ENCODE peak calls at places on chromosome 2, in five cellular contexts. One of them, this sample, is unnamed.

GRCh38 chr2:10079931-10080535 is at the start of gene CYS1:
- DNase-seq in uterus: peak
- DNase-seq in Karpas-422: no peak
- DNase-seq in CD4-positive, CD25-positive, alpha-beta regulatory T cell: no peak
- DNase-seq in sigmoid colon: no peak
- DNase-seq in this sample: peak

GRCh38 chr2:241672243-241673188 is 14.1 kb downstream of the DTYMK start:
- DNase-seq in uterus: no peak
- DNase-seq in CD4-positive, CD25-positive, alpha-beta regulatory T cell: no peak
- DNase-seq in Karpas-422: no peak
- DNase-seq in sigmoid colon: no peak
- DNase-seq in this sample: no peak

GRCh38 chr2:10187661-10188060 is 65.1 kb downstream of the RRM2 start:
- DNase-seq in uterus: no peak
- DNase-seq in Karpas-422: no peak
- DNase-seq in sigmoid colon: no peak
- DNase-seq in CD4-positive, CD25-positive, alpha-beta regulatory T cell: no peak
- DNase-seq in this sample: no peak

GRCh38 chr2:41737888-41738287 is 309.9 kb upstream of the PKDCC start:
- DNase-seq in sigmoid colon: no peak
- DNase-seq in CD4-positive, CD25-positive, alpha-beta regulatory T cell: no peak
- DNase-seq in Karpas-422: no peak
- DNase-seq in uterus: no peak
- DNase-seq in this sample: no peak

GRCh38 chr2:99818842-99819241 is 323.5 kb downstream of the AFF3 start:
- DNase-seq in uterus: no peak
- DNase-seq in Karpas-422: peak
- DNase-seq in CD4-positive, CD25-positive, alpha-beta regulatory T cell: no peak
- DNase-seq in sigmoid colon: no peak
- DNase-seq in this sample: peak

GRCh38 chr2:226977775-226978190 is 141.9 kb downstream of the RHBDD1 start:
- DNase-seq in Karpas-422: no peak
- DNase-seq in sigmoid colon: no peak
- DNase-seq in uterus: no peak
- DNase-seq in CD4-positive, CD25-positive, alpha-beta regulatory T cell: no peak
- DNase-seq in this sample: no peak

GRCh38 chr2:187338679-187339121 is 109.4 kb downstream of the CALCRL start:
- DNase-seq in uterus: peak
- DNase-seq in Karpas-422: no peak
- DNase-seq in sigmoid colon: no peak
- DNase-seq in CD4-positive, CD25-positive, alpha-beta regulatory T cell: no peak
- DNase-seq in this sample: no peak

GRCh38 chr2:3280197-3280596 is 97.4 kb downstream of the EIPR1 start:
- DNase-seq in uterus: no peak
- DNase-seq in sigmoid colon: peak
- DNase-seq in Karpas-422: no peak
- DNase-seq in CD4-positive, CD25-positive, alpha-beta regulatory T cell: no peak
- DNase-seq in this sample: no peak

GRCh38 chr2:151973901-151974199 is 125.0 kb downstream of the CACNB4 start:
- DNase-seq in CD4-positive, CD25-positive, alpha-beta regulatory T cell: no peak
- DNase-seq in uterus: peak
- DNase-seq in sigmoid colon: no peak
- DNase-seq in Karpas-422: no peak
- DNase-seq in this sample: no peak

GRCh38 chr2:70992945-70993688 is 1.6 kb downstream of the TEX261 start:
- DNase-seq in uterus: peak
- DNase-seq in sigmoid colon: peak
- DNase-seq in Karpas-422: peak
- DNase-seq in CD4-positive, CD25-positive, alpha-beta regulatory T cell: no peak
- DNase-seq in this sample: no peak
- H3K4me3 ChIP-seq in uterus: no peak
- H3K4me3 ChIP-seq in sigmoid colon: peak
- H3K4me3 ChIP-seq in Karpas-422: peak
- H3K4me3 ChIP-seq in CD4-positive, CD25-positive, alpha-beta regulatory T cell: peak
- H3K4me3 ChIP-seq in this sample: peak

DNA sequence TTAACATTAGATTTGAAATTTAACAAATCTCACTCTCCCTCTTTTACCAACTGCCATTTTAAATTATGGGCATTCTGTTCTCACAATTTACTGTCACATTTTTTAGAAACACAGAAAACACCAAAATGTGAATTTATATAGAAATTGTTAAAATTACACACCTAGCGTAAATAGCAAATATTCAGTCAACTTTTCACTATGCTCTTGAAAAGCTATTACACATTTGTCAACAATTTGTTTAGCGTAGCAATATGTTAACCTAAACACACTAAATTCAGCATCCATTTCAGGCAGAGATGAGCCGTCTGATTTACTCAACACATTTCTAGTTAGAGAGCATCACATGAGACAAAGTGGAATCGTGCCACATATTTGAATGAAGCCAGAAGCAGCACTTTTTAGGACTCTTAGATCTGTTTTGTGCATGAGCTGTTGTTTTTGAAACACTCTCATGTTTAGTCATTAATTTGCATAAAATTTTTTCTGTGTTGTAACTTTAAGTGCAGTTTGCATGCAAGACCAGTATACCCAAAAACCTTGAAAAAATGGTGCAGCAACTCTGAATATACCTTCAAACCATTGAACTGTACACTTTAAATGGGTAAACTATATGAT is 8.2 kb downstream of the TTC32 start:
- DNase-seq in CD4-positive, CD25-positive, alpha-beta regulatory T cell: no peak
- DNase-seq in Karpas-422: no peak
- DNase-seq in uterus: no peak
- DNase-seq in sigmoid colon: no peak
- DNase-seq in this sample: no peak
- H3K4me3 ChIP-seq in CD4-positive, CD25-positive, alpha-beta regulatory T cell: no peak
- H3K4me3 ChIP-seq in Karpas-422: no peak
- H3K4me3 ChIP-seq in uterus: no peak
- H3K4me3 ChIP-seq in sigmoid colon: no peak
- H3K4me3 ChIP-seq in this sample: no peak

DNA sequence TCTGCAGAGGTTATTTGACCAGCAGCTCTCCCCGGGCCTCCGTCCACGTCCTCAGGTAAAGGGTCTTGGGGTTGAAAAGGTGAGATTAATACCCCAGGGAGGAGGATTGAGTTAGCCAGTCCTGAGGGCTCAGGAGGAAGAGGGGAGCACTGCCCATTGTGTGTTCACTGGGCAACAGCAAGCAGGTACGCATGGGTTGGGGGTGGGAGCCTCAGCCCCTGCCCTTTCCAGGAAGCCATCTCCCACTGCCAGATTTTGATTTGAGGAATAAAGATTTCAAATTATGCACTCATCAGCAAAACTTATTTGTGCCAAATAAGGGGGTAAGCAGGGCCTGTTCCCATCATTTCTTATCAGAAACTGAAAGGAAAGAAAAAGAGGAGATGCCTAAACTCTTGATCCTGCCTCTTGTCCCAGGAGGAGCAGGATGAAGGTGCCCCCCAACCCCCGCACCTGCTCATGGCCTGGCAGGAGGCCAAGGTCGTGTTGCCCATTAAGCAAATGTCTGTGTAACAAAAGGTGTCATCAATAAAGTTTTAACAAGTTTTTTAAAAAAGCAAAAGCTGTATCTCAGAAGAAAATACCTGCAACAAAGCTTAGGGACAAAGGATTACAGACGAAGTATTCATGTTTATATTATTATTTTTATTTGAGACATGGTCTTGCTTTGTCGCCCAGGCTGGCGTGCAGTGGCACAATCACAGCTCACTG is 79.9 kb downstream of the INPP5D start:
- DNase-seq in CD4-positive, CD25-positive, alpha-beta regulatory T cell: no peak
- DNase-seq in sigmoid colon: no peak
- DNase-seq in Karpas-422: no peak
- DNase-seq in uterus: no peak
- DNase-seq in this sample: no peak
- H3K4me3 ChIP-seq in CD4-positive, CD25-positive, alpha-beta regulatory T cell: no peak
- H3K4me3 ChIP-seq in sigmoid colon: no peak
- H3K4me3 ChIP-seq in Karpas-422: no peak
- H3K4me3 ChIP-seq in uterus: no peak
- H3K4me3 ChIP-seq in this sample: no peak

GRCh38 chr2:207810200-207810788 is 40.6 kb upstream of the FZD5 start:
- DNase-seq in uterus: no peak
- DNase-seq in sigmoid colon: no peak
- DNase-seq in Karpas-422: no peak
- DNase-seq in CD4-positive, CD25-positive, alpha-beta regulatory T cell: no peak
- DNase-seq in this sample: no peak
- H3K4me3 ChIP-seq in uterus: no peak
- H3K4me3 ChIP-seq in sigmoid colon: no peak
- H3K4me3 ChIP-seq in Karpas-422: no peak
- H3K4me3 ChIP-seq in CD4-positive, CD25-positive, alpha-beta regulatory T cell: no peak
- H3K4me3 ChIP-seq in this sample: no peak

DNA sequence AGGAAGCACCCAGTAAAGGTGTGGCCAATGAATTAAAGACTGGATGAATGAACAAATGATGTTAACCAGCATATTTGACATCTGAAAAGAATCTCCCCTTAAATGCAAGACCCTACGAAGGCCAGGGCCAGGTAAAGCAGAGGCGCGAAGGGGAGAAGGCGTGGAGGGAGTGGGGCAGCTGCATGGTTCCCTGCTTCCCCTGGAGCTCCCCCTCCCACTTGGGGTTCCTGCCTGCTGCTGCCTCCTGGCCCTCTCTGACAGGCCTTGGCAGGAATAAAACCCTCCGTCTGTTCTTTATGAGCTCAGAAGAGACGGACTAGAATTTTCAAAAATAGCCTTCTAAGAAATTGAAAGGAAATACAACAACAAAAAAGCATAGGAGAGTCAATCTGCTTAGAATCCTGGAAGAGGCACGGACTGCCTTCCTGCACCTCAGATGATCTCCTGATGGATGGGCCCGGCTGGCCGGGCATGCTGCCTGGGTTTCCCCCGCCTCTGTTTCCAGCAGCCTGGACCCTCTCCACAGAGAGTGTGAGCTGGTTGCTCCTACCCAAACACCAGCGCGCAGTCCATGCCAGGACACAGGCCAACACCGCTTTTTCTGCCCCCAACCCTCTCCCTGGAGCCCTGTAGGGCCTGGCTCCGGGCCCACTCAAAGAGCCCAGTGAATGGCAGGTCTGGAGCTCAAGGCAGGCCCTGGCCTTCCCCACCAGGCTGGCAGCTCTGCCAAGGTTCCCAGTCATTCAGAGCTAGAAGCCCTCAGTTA is 24.0 kb downstream of the CFAP65 start:
- DNase-seq in sigmoid colon: peak
- DNase-seq in Karpas-422: no peak
- DNase-seq in uterus: no peak
- DNase-seq in CD4-positive, CD25-positive, alpha-beta regulatory T cell: no peak
- DNase-seq in this sample: no peak
- H3K4me3 ChIP-seq in sigmoid colon: no peak
- H3K4me3 ChIP-seq in Karpas-422: no peak
- H3K4me3 ChIP-seq in uterus: no peak
- H3K4me3 ChIP-seq in CD4-positive, CD25-positive, alpha-beta regulatory T cell: no peak
- H3K4me3 ChIP-seq in this sample: no peak

DNA sequence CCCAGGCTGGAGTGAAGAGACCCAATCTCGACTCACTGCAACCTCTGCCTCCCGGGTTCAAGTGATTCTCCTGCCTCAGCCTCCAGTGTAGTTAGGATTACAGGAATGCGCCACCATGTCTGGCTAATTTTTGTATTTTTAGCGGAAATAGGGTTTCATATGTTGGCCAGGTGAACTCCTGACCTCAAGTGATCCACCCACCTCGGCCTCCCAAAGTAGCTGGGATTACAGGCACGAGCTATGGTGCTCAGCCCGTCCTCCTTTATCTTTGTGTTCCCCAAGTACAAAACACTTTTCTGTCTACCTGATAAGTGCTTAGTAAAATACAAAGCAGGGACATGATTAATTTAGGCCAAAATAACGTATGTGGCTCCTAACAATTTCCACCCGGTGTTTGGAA is 91.2 kb upstream of the STK17B start:
- DNase-seq in Karpas-422: no peak
- DNase-seq in sigmoid colon: no peak
- DNase-seq in uterus: no peak
- DNase-seq in CD4-positive, CD25-positive, alpha-beta regulatory T cell: no peak
- DNase-seq in this sample: no peak
- H3K4me3 ChIP-seq in Karpas-422: peak
- H3K4me3 ChIP-seq in sigmoid colon: no peak
- H3K4me3 ChIP-seq in uterus: no peak
- H3K4me3 ChIP-seq in CD4-positive, CD25-positive, alpha-beta regulatory T cell: peak
- H3K4me3 ChIP-seq in this sample: peak

DNA sequence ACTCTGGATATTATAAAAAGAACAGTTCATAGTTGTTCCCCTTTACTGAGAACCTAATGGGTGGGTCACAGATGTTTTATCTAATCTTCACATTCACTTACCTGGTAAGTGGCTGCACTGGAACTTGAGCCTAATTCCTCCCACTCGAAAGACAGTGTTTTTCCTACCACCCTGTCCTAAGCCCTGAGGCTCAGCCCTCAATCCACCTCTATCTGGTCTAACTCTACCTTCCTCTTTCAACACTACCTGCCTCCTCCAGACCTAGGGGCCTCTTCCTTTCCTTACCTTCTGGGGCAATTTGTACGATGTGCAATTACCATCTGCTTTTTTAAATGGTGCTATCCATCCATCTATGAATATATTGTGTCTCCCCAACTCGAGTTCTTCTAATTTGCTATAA is 9.7 kb upstream of the KIF3C start:
- DNase-seq in uterus: no peak
- DNase-seq in sigmoid colon: no peak
- DNase-seq in Karpas-422: no peak
- DNase-seq in CD4-positive, CD25-positive, alpha-beta regulatory T cell: no peak
- DNase-seq in this sample: no peak
- H3K4me3 ChIP-seq in uterus: no peak
- H3K4me3 ChIP-seq in sigmoid colon: no peak
- H3K4me3 ChIP-seq in Karpas-422: no peak
- H3K4me3 ChIP-seq in CD4-positive, CD25-positive, alpha-beta regulatory T cell: peak
- H3K4me3 ChIP-seq in this sample: no peak

DNA sequence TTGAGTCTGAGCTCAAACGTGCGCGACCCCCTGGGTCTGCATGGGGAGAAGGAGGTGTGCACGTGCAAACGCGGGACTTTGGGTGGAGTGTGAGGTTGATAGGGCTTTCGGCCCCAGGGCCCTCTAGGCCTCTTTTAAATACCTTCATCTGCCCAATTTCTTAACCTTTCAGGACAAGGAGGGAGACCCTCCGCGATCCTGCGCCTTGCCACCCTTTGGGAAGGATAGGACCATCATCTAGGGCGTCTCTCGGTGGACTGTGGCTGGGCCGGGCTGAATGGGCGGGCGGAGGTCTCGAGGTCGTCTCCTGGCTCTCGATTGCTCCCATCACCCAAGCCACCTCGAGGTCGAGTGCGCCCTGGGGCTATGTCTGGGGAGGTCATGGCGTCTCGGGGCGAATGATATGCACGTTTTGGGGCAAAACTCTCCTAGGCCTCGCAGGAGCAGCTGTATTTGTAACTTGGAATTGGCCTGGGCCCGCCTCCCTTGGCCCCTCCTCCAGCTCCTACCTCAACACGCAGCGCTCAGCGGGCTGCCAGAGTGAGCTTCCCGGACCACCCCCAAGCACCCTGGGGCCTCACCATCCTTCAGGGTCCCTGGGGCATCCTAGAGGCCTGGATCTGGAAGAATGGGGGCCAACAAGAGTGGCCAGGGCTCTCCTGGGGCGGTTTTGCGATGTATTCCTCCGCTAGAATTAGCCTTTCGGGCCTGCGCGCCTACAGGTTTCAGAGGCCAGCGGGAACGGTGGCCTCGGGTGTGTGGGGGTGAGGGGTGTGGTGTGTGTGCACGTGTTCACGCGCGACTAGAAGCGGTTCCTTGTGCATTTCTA is 8.7 kb upstream of the SIX3 start:
- DNase-seq in CD4-positive, CD25-positive, alpha-beta regulatory T cell: no peak
- DNase-seq in uterus: no peak
- DNase-seq in Karpas-422: no peak
- DNase-seq in sigmoid colon: no peak
- DNase-seq in this sample: no peak
- H3K4me3 ChIP-seq in CD4-positive, CD25-positive, alpha-beta regulatory T cell: no peak
- H3K4me3 ChIP-seq in uterus: no peak
- H3K4me3 ChIP-seq in Karpas-422: no peak
- H3K4me3 ChIP-seq in sigmoid colon: no peak
- H3K4me3 ChIP-seq in this sample: no peak

GRCh38 chr2:62570861-62571698 is 65.1 kb upstream of the TMEM17 start:
- DNase-seq in sigmoid colon: peak
- DNase-seq in uterus: peak
- DNase-seq in Karpas-422: no peak
- DNase-seq in CD4-positive, CD25-positive, alpha-beta regulatory T cell: no peak
- DNase-seq in this sample: no peak
- H3K4me3 ChIP-seq in sigmoid colon: no peak
- H3K4me3 ChIP-seq in uterus: no peak
- H3K4me3 ChIP-seq in Karpas-422: no peak
- H3K4me3 ChIP-seq in CD4-positive, CD25-positive, alpha-beta regulatory T cell: no peak
- H3K4me3 ChIP-seq in this sample: no peak

This sample was measured in OCI-LY7.